ENCODE peak calls at places on chromosomes 16 and 17, in six cellular contexts. One of them, this sample, is unnamed.
A peak's percentile ranks its signal among the peaks of the same experiment; 100 is the strongest.

GRCh38 chr17:21089145-21089544 is 37.6 kb upstream of the DHRS7B start:
- DNase-seq in effector memory CD4-positive, alpha-beta T cell: no peak
- DNase-seq in CD8-positive, alpha-beta memory T cell: no peak
- DNase-seq in RWPE1: peak; percentile 15
- DNase-seq in neural progenitor cell: no peak
- DNase-seq in H1: no peak
- DNase-seq in this sample: no peak

GRCh38 chr17:27559996-27560481 is 70.9 kb upstream of the LGALS9 start:
- DNase-seq in effector memory CD4-positive, alpha-beta T cell: no peak
- DNase-seq in CD8-positive, alpha-beta memory T cell: no peak
- DNase-seq in RWPE1: peak; percentile 45
- DNase-seq in neural progenitor cell: no peak
- DNase-seq in H1: no peak
- DNase-seq in this sample: peak; percentile 17

GRCh38 chr17:7885357-7886226 is 3.0 kb upstream of the CHD3 start:
- DNase-seq in effector memory CD4-positive, alpha-beta T cell: peak; percentile 17
- DNase-seq in CD8-positive, alpha-beta memory T cell: peak; percentile 30
- DNase-seq in RWPE1: no peak
- DNase-seq in neural progenitor cell: peak; percentile 84
- DNase-seq in H1: peak; percentile 66
- DNase-seq in this sample: no peak

GRCh38 chr17:57570740-57571344 is 174.3 kb downstream of the CCDC182 start:
- DNase-seq in effector memory CD4-positive, alpha-beta T cell: no peak
- DNase-seq in CD8-positive, alpha-beta memory T cell: no peak
- DNase-seq in RWPE1: no peak
- DNase-seq in neural progenitor cell: no peak
- DNase-seq in H1: no peak
- DNase-seq in this sample: peak; percentile 94

GRCh38 chr16:68233835-68234187 is 2.1 kb downstream of the ESRP2 start:
- DNase-seq in effector memory CD4-positive, alpha-beta T cell: no peak
- DNase-seq in CD8-positive, alpha-beta memory T cell: no peak
- DNase-seq in RWPE1: no peak
- DNase-seq in neural progenitor cell: no peak
- DNase-seq in H1: no peak
- DNase-seq in this sample: no peak

GRCh38 chr16:90031931-90032663 is 12.8 kb upstream of the DBNDD1 start:
- DNase-seq in effector memory CD4-positive, alpha-beta T cell: no peak
- DNase-seq in CD8-positive, alpha-beta memory T cell: no peak
- DNase-seq in RWPE1: no peak
- DNase-seq in neural progenitor cell: no peak
- DNase-seq in H1: no peak
- DNase-seq in this sample: no peak

GRCh38 chr17:48791128-48792032 is 25.6 kb downstream of the TTLL6 start:
- DNase-seq in effector memory CD4-positive, alpha-beta T cell: no peak
- DNase-seq in CD8-positive, alpha-beta memory T cell: peak; percentile 17
- DNase-seq in RWPE1: peak; percentile 68
- DNase-seq in neural progenitor cell: peak; percentile 90
- DNase-seq in H1: peak; percentile 85
- DNase-seq in this sample: peak; percentile 78

GRCh38 chr16:2904922-2905240 is 6.8 kb upstream of the FLYWCH1 start:
- DNase-seq in effector memory CD4-positive, alpha-beta T cell: no peak
- DNase-seq in CD8-positive, alpha-beta memory T cell: peak; percentile 33
- DNase-seq in RWPE1: no peak
- DNase-seq in neural progenitor cell: no peak
- DNase-seq in H1: no peak
- DNase-seq in this sample: no peak

GRCh38 chr16:57165923-57166322 is 19.9 kb downstream of the PSME3IP1 start:
- DNase-seq in effector memory CD4-positive, alpha-beta T cell: no peak
- DNase-seq in CD8-positive, alpha-beta memory T cell: no peak
- DNase-seq in RWPE1: no peak
- DNase-seq in neural progenitor cell: no peak
- DNase-seq in H1: no peak
- DNase-seq in this sample: peak; percentile 74

GRCh38 chr16:10862432-10862831 is 14.6 kb upstream of the CIITA start:
- DNase-seq in effector memory CD4-positive, alpha-beta T cell: no peak
- DNase-seq in CD8-positive, alpha-beta memory T cell: no peak
- DNase-seq in RWPE1: peak; percentile 75
- DNase-seq in neural progenitor cell: no peak
- DNase-seq in H1: no peak
- DNase-seq in this sample: no peak

GRCh38 chr16:85168732-85169256 is 56.5 kb upstream of the CIBAR2 start:
- DNase-seq in effector memory CD4-positive, alpha-beta T cell: no peak
- DNase-seq in CD8-positive, alpha-beta memory T cell: no peak
- DNase-seq in RWPE1: peak; percentile 64
- DNase-seq in neural progenitor cell: peak; percentile 86
- DNase-seq in H1: peak; percentile 74
- DNase-seq in this sample: no peak

GRCh38 chr16:138049-138417 is 440 bp downstream of the NPRL3 start:
- DNase-seq in effector memory CD4-positive, alpha-beta T cell: peak; percentile 8
- DNase-seq in CD8-positive, alpha-beta memory T cell: peak; percentile 29
- DNase-seq in RWPE1: peak; percentile 27
- DNase-seq in neural progenitor cell: peak; percentile 81
- DNase-seq in H1: peak; percentile 71
- DNase-seq in this sample: no peak

GRCh38 chr17:6894206-6894528 is 62.6 kb upstream of the TEKT1 start:
- DNase-seq in effector memory CD4-positive, alpha-beta T cell: no peak
- DNase-seq in CD8-positive, alpha-beta memory T cell: no peak
- DNase-seq in RWPE1: no peak
- DNase-seq in neural progenitor cell: peak; percentile 68
- DNase-seq in H1: peak; percentile 90
- DNase-seq in this sample: no peak

GRCh38 chr17:79083191-79083971 is 8.8 kb downstream of the ENGASE start:
- DNase-seq in effector memory CD4-positive, alpha-beta T cell: no peak
- DNase-seq in CD8-positive, alpha-beta memory T cell: no peak
- DNase-seq in RWPE1: no peak
- DNase-seq in neural progenitor cell: no peak
- DNase-seq in H1: no peak
- DNase-seq in this sample: no peak

GRCh38 chr17:39597372-39598046 is 10.2 kb downstream of the NEUROD2 start:
- DNase-seq in effector memory CD4-positive, alpha-beta T cell: no peak
- DNase-seq in CD8-positive, alpha-beta memory T cell: no peak
- DNase-seq in RWPE1: no peak
- DNase-seq in neural progenitor cell: no peak
- DNase-seq in H1: no peak
- DNase-seq in this sample: no peak

GRCh38 chr17:78272181-78272913 is 40.9 kb downstream of the TMEM235 start:
- DNase-seq in effector memory CD4-positive, alpha-beta T cell: peak; percentile 55
- DNase-seq in CD8-positive, alpha-beta memory T cell: peak; percentile 80
- DNase-seq in RWPE1: peak; percentile 83
- DNase-seq in neural progenitor cell: peak; percentile 65
- DNase-seq in H1: no peak
- DNase-seq in this sample: no peak

GRCh38 chr17:18258356-18259038 is at the start of gene FLII:
- DNase-seq in effector memory CD4-positive, alpha-beta T cell: peak; percentile 46
- DNase-seq in CD8-positive, alpha-beta memory T cell: peak; percentile 54
- DNase-seq in RWPE1: peak; percentile 56
- DNase-seq in neural progenitor cell: peak; percentile 72
- DNase-seq in H1: peak; percentile 83
- DNase-seq in this sample: no peak